ENCODE peak calls at places on chromosomes 2 and 18, in nine cellular contexts. C is fibroblast of the conjunctiva; Q is HS-5; Y is tibial artery; P is NCI-H1048; S is omental fat pad; D is anterior cingulate cortex; L is CD8-positive, alpha-beta memory T cell; K is stromal cell of bone marrow. M is an unnamed sample.
A peak's percentile ranks its signal among the peaks of the same experiment; 100 is the strongest.

GRCh38 chr2:174047746-174048145 is 82.6 kb upstream of the SP3 start:
- DNase-seq in P (no peak), K (no peak), D (no peak), S (no peak), Q (no peak), L (no peak), Y (no peak), C (no peak), M (no peak)

GRCh38 chr2:28333606-28334526 is 58.8 kb upstream of the FOSL2 start:
- DNase-seq in Q (no peak), L (no peak), S (no peak), Y (no peak), D (no peak), K (no peak), C (no peak), P (no peak), M (no peak)

GRCh38 chr2:201152517-201152916 is 30.4 kb upstream of the CASP10 start:
- DNase-seq in S (no peak), P (no peak), K (no peak), Q (no peak), L (no peak), Y (no peak), D (no peak), C (no peak), M (no peak)

GRCh38 chr2:111160758-111161157 is 40.0 kb downstream of the BCL2L11 start:
- DNase-seq in Y (no peak), L (no peak), P (no peak), C (peak; percentile 34), Q (peak; percentile 72), S (no peak), K (peak; percentile 74), D (no peak), M (no peak)

GRCh38 chr2:3185910-3186309 is 191.7 kb downstream of the EIPR1 start:
- DNase-seq in P (no peak), Q (no peak), K (no peak), S (no peak), D (no peak), C (no peak), Y (no peak), L (no peak), M (no peak)

GRCh38 chr2:19541884-19542283 is 183.5 kb upstream of the OSR1 start:
- DNase-seq in D (no peak), K (no peak), P (no peak), S (no peak), L (no peak), Y (no peak), Q (no peak), C (no peak), M (no peak)

GRCh38 chr2:94871226-94872087 is at the start of gene TEKT4:
- DNase-seq in L (no peak), Q (no peak), P (no peak), S (no peak), K (no peak), C (no peak), Y (no peak), D (no peak), M (no peak)

GRCh38 chr2:63435080-63435479 is 153.2 kb downstream of the WDPCP start:
- DNase-seq in C (no peak), L (no peak), D (no peak), S (no peak), Q (no peak), P (no peak), Y (no peak), K (no peak), M (no peak)

GRCh38 chr2:68714866-68715265 is 19.7 kb upstream of the ARHGAP25 start:
- DNase-seq in P (no peak), C (no peak), Y (peak; percentile 62), L (no peak), S (no peak), Q (no peak), K (no peak), D (peak; percentile 28), M (peak; percentile 69)

GRCh38 chr2:200319587-200320337 is 13.3 kb downstream of the SPATS2L start:
- DNase-seq in D (no peak), S (no peak), Q (no peak), K (peak; percentile 54), P (peak; percentile 39), L (no peak), Y (no peak), C (no peak), M (no peak)

GRCh38 chr2:112664689-112665088 is 18.9 kb downstream of the SLC20A1 start:
- DNase-seq in S (no peak), Q (no peak), K (no peak), P (no peak), D (no peak), Y (no peak), L (no peak), C (no peak), M (no peak)

GRCh38 chr18:9898792-9899549 is 13.2 kb downstream of the TXNDC2 start:
- DNase-seq in D (no peak), L (no peak), Q (no peak), Y (no peak), P (no peak), C (no peak), K (no peak), S (no peak), M (no peak)

GRCh38 chr18:10453261-10453884 is 1.1 kb upstream of the APCDD1 start:
- DNase-seq in P (no peak), C (no peak), K (no peak), S (no peak), Q (no peak), Y (peak; percentile 37), L (no peak), D (no peak), M (peak; percentile 63)

GRCh38 chr2:86368181-86368824 is 30.9 kb upstream of the REEP1 start:
- DNase-seq in S (no peak), K (peak; percentile 59), L (peak; percentile 38), P (no peak), Q (peak; percentile 26), Y (no peak), D (peak; percentile 8), C (peak; percentile 12), M (no peak)

GRCh38 chr2:152648336-152648735 is 68.9 kb downstream of the PRPF40A start:
- DNase-seq in P (no peak), L (no peak), Y (no peak), K (no peak), Q (no peak), D (no peak), S (no peak), C (no peak), M (no peak)

GRCh38 chr2:140348826-140349225 is 1568.6 kb upstream of the NXPH2 start:
- DNase-seq in Q (no peak), Y (no peak), C (no peak), S (no peak), D (no peak), L (no peak), P (no peak), K (no peak), M (no peak)

GRCh38 chr2:200507179-200507578 is 2.7 kb downstream of the KCTD18 start:
- DNase-seq in K (no peak), S (no peak), L (no peak), D (no peak), P (no peak), Y (no peak), Q (no peak), C (no peak), M (no peak)

GRCh38 chr2:215504547-215504946 is 68.7 kb upstream of the FN1 start:
- DNase-seq in P (no peak), C (no peak), K (no peak), Q (no peak), D (no peak), Y (no peak), L (no peak), S (no peak), M (no peak)

GRCh38 chr2:118667964-118668363 is 179.5 kb downstream of the EN1 start:
- DNase-seq in P (no peak), Q (peak; percentile 55), L (no peak), Y (no peak), K (peak; percentile 90), D (no peak), C (peak; percentile 59), S (no peak), M (no peak)

GRCh38 chr2:232354069-232354468 is 24.5 kb upstream of the ALPP start:
- DNase-seq in K (no peak), L (no peak), D (no peak), Y (no peak), P (no peak), S (no peak), Q (no peak), C (no peak), M (no peak)

GRCh38 chr2:220512419-220512818 is 885.0 kb downstream of the SLC4A3 start:
- DNase-seq in L (no peak), Q (peak; percentile 80), S (no peak), P (no peak), Y (no peak), C (no peak), K (no peak), D (no peak), M (no peak)

GRCh38 chr2:229712125-229712524 is 2.2 kb downstream of the DNER start:
- DNase-seq in Q (no peak), D (no peak), L (no peak), Y (no peak), P (no peak), C (no peak), S (no peak), K (no peak), M (no peak)

GRCh38 chr2:161956751-161957150 is 117.3 kb downstream of the DPP4 start:
- DNase-seq in K (no peak), S (no peak), L (peak; percentile 15), C (no peak), Q (no peak), D (no peak), P (no peak), Y (no peak), M (no peak)

GRCh38 chr2:2166844-2167243 is 164.2 kb downstream of the MYT1L start:
- DNase-seq in C (no peak), Q (no peak), L (no peak), P (no peak), D (no peak), S (no peak), Y (no peak), K (no peak), M (no peak)

GRCh38 chr2:201157694-201158093 is 25.2 kb upstream of the CASP10 start:
- DNase-seq in Q (no peak), Y (no peak), C (no peak), L (no peak), P (no peak), K (no peak), S (no peak), D (no peak), M (no peak)

GRCh38 chr18:9103488-9103887 is 989 bp downstream of the NDUFV2 start:
- DNase-seq in Q (no peak), D (no peak), P (no peak), L (peak; percentile 27), S (no peak), Y (no peak), K (no peak), C (peak; percentile 29), M (no peak)

GRCh38 chr18:2846241-2846637 is 567 bp upstream of the EMILIN2 start:
- DNase-seq in P (no peak), S (no peak), K (no peak), Q (no peak), C (no peak), Y (peak; percentile 37), D (no peak), L (no peak), M (no peak)

GRCh38 chr2:187529977-187530721 is 24.1 kb downstream of the TFPI start:
- DNase-seq in K (no peak), Y (no peak), S (no peak), Q (no peak), L (no peak), D (no peak), P (no peak), C (no peak), M (no peak)

GRCh38 chr18:36752929-36753865 is 75.6 kb downstream of the TPGS2 start:
- DNase-seq in D (no peak), C (no peak), Y (no peak), Q (no peak), P (no peak), L (no peak), K (no peak), S (no peak), M (no peak)

GRCh38 chr2:176652300-176653182 is 383.3 kb downstream of the MTX2 start:
- DNase-seq in P (no peak), D (no peak), C (peak; percentile 36), L (peak; percentile 40), Q (peak; percentile 49), S (no peak), K (peak; percentile 50), Y (no peak), M (no peak)

GRCh38 chr2:217610411-217610814 is 392.4 kb downstream of the TNS1 start:
- DNase-seq in Y (no peak), D (no peak), S (no peak), L (peak; percentile 52), P (no peak), C (no peak), K (no peak), Q (no peak), M (no peak)

M was measured in right atrium auricular region.